ENCODE peak calls at places on chromosomes 4 and X, in six cellular contexts. One of them, this sample, is unnamed.

GRCh38 chr4:7254736-7255487 is 62.6 kb downstream of the SORCS2 start:
- DNase-seq in HepG2: no peak
- DNase-seq in K562: no peak
- DNase-seq in GM12891: peak
- DNase-seq in GM12878: peak
- DNase-seq in H1: no peak
- DNase-seq in this sample: no peak

GRCh38 chrX:38275615-38276014 is 51.7 kb downstream of the RPGR start:
- DNase-seq in HepG2: peak
- DNase-seq in K562: no peak
- DNase-seq in GM12891: no peak
- DNase-seq in GM12878: peak
- DNase-seq in H1: no peak
- DNase-seq in this sample: no peak

GRCh38 chr4:186946140-186946539 is 222.5 kb upstream of the FAT1 start:
- DNase-seq in HepG2: no peak
- DNase-seq in K562: no peak
- DNase-seq in GM12891: no peak
- DNase-seq in GM12878: no peak
- DNase-seq in H1: no peak
- DNase-seq in this sample: no peak

GRCh38 chrX:19785647-19786046 is 101.8 kb downstream of the SH3KBP1 start:
- DNase-seq in HepG2: no peak
- DNase-seq in K562: no peak
- DNase-seq in GM12891: no peak
- DNase-seq in GM12878: no peak
- DNase-seq in H1: no peak
- DNase-seq in this sample: no peak

GRCh38 chr4:40937140-40937725 is 187.5 kb downstream of the NSUN7 start:
- DNase-seq in HepG2: no peak
- DNase-seq in K562: no peak
- DNase-seq in GM12891: no peak
- DNase-seq in GM12878: no peak
- DNase-seq in H1: no peak
- DNase-seq in this sample: no peak

GRCh38 chr4:37370052-37370451 is 125.5 kb downstream of the NWD2 start:
- DNase-seq in HepG2: no peak
- DNase-seq in K562: no peak
- DNase-seq in GM12891: no peak
- DNase-seq in GM12878: no peak
- DNase-seq in H1: no peak
- DNase-seq in this sample: no peak

GRCh38 chr4:3371038-3371437 is 70.7 kb upstream of the HGFAC start:
- DNase-seq in HepG2: no peak
- DNase-seq in K562: no peak
- DNase-seq in GM12891: no peak
- DNase-seq in GM12878: no peak
- DNase-seq in H1: no peak
- DNase-seq in this sample: no peak

GRCh38 chr4:113300384-113301011 is 251.0 kb downstream of the ANK2 start:
- DNase-seq in HepG2: peak
- DNase-seq in K562: no peak
- DNase-seq in GM12891: no peak
- DNase-seq in GM12878: no peak
- DNase-seq in H1: no peak
- DNase-seq in this sample: no peak

GRCh38 chr4:39706334-39706733 is 8.4 kb downstream of the UBE2K start:
- DNase-seq in HepG2: peak
- DNase-seq in K562: no peak
- DNase-seq in GM12891: no peak
- DNase-seq in GM12878: no peak
- DNase-seq in H1: peak
- DNase-seq in this sample: no peak

GRCh38 chr4:38160487-38161207 is 200.4 kb downstream of the PTTG2 start:
- DNase-seq in HepG2: peak
- DNase-seq in K562: peak
- DNase-seq in GM12891: peak
- DNase-seq in GM12878: peak
- DNase-seq in H1: no peak
- DNase-seq in this sample: peak

GRCh38 chrX:8867454-8867853 is 66.3 kb upstream of the FAM9A start:
- DNase-seq in HepG2: no peak
- DNase-seq in K562: no peak
- DNase-seq in GM12891: no peak
- DNase-seq in GM12878: no peak
- DNase-seq in H1: no peak
- DNase-seq in this sample: no peak

GRCh38 chrX:84188320-84188834 is 378 bp upstream of the RPS6KA6 start:
- DNase-seq in HepG2: no peak
- DNase-seq in K562: no peak
- DNase-seq in GM12891: peak
- DNase-seq in GM12878: no peak
- DNase-seq in H1: peak
- DNase-seq in this sample: peak

GRCh38 chrX:21675931-21676330 is 17.8 kb upstream of the KLHL34 start:
- DNase-seq in HepG2: no peak
- DNase-seq in K562: no peak
- DNase-seq in GM12891: no peak
- DNase-seq in GM12878: no peak
- DNase-seq in H1: no peak
- DNase-seq in this sample: no peak

GRCh38 chrX:13938053-13938765 is 91.5 kb downstream of the GEMIN8 start:
- DNase-seq in HepG2: no peak
- DNase-seq in K562: no peak
- DNase-seq in GM12891: no peak
- DNase-seq in GM12878: no peak
- DNase-seq in H1: peak
- DNase-seq in this sample: no peak

GRCh38 chr4:124030038-124030638 is 633.5 kb downstream of the SPRY1 start:
- DNase-seq in HepG2: no peak
- DNase-seq in K562: no peak
- DNase-seq in GM12891: no peak
- DNase-seq in GM12878: no peak
- DNase-seq in H1: no peak
- DNase-seq in this sample: no peak

GRCh38 chr4:38306482-38307071 is 346.4 kb downstream of the PTTG2 start:
- DNase-seq in HepG2: no peak
- DNase-seq in K562: no peak
- DNase-seq in GM12891: no peak
- DNase-seq in GM12878: peak
- DNase-seq in H1: no peak
- DNase-seq in this sample: no peak

GRCh38 chrX:103066606-103067005 is 2.6 kb upstream of the BEX1 start:
- DNase-seq in HepG2: no peak
- DNase-seq in K562: no peak
- DNase-seq in GM12891: no peak
- DNase-seq in GM12878: no peak
- DNase-seq in H1: no peak
- DNase-seq in this sample: no peak

GRCh38 chr4:142648378-142648777 is 197.7 kb downstream of the INPP4B start:
- DNase-seq in HepG2: no peak
- DNase-seq in K562: no peak
- DNase-seq in GM12891: no peak
- DNase-seq in GM12878: no peak
- DNase-seq in H1: no peak
- DNase-seq in this sample: no peak

GRCh38 chr4:128649575-128650205 is 159.8 kb upstream of the JADE1 start:
- DNase-seq in HepG2: peak
- DNase-seq in K562: no peak
- DNase-seq in GM12891: no peak
- DNase-seq in GM12878: no peak
- DNase-seq in H1: peak
- DNase-seq in this sample: no peak

DNA sequence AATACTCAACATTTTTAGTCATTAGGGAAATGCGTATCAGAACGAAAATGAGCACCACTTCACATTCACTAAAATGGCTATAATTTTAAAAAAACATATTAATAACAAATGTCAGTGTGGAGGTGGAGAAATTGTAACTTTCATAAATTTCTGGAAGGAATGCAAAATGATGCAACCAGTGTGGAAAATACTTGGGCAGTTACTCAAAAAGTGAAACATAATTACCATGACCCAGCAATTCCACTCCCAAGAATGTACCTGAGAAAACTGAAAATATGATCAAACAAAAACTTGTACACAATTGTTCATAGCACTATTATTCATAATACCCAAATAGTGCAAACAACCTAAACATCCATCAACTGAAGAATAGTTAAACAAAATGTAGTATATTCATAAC is 76.1 kb upstream of the FAM241A start:
- DNase-seq in HepG2: no peak
- DNase-seq in K562: no peak
- DNase-seq in GM12891: no peak
- DNase-seq in GM12878: no peak
- DNase-seq in H1: no peak
- DNase-seq in this sample: no peak
- TF ChIP-seq TAF1 in HepG2: no peak
- TF ChIP-seq TAF1 in K562: no peak
- TF ChIP-seq TAF1 in GM12891: no peak
- TF ChIP-seq TAF1 in GM12878: no peak
- TF ChIP-seq TAF1 in H1: no peak
- TF ChIP-seq TAF1 in this sample: no peak

GRCh38 chrX:10681167-10681566 is 60.8 kb upstream of the MID1 start:
- DNase-seq in HepG2: no peak
- DNase-seq in K562: no peak
- DNase-seq in GM12891: no peak
- DNase-seq in GM12878: no peak
- DNase-seq in H1: no peak
- DNase-seq in this sample: no peak

GRCh38 chrX:10676239-10676971 is 56.0 kb upstream of the MID1 start:
- DNase-seq in HepG2: no peak
- DNase-seq in K562: no peak
- DNase-seq in GM12891: no peak
- DNase-seq in GM12878: no peak
- DNase-seq in H1: no peak
- DNase-seq in this sample: no peak

GRCh38 chrX:10677490-10677889 is 57.1 kb upstream of the MID1 start:
- DNase-seq in HepG2: no peak
- DNase-seq in K562: no peak
- DNase-seq in GM12891: no peak
- DNase-seq in GM12878: no peak
- DNase-seq in H1: no peak
- DNase-seq in this sample: no peak

DNA sequence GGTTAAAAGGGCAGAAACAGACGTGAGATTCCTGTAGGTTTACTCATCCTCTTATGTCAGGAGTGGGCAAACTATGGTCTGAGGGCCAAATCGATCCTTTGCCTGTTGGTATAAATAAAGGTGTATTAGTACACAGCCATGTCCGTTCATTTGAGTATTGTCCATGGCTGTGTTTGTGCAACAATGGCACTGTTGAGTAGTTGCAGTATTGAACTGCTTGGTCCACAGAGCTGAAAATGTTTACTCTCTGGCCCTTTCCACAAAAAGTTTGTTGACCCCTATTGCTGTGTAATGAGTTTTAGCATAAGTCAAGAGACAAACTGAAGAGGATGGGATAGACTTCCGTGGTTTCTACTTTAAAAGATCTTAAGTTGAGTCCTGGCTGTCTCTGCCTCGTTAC is 59.0 kb upstream of the MID1 start:
- DNase-seq in HepG2: no peak
- DNase-seq in K562: no peak
- DNase-seq in GM12891: no peak
- DNase-seq in GM12878: no peak
- DNase-seq in H1: no peak
- DNase-seq in this sample: no peak
- TF ChIP-seq POLR2A in HepG2: no peak
- TF ChIP-seq POLR2A in K562: no peak
- TF ChIP-seq POLR2A in GM12891: no peak
- TF ChIP-seq POLR2A in GM12878: no peak
- TF ChIP-seq POLR2A in H1: no peak
- TF ChIP-seq POLR2A in this sample: no peak

GRCh38 chrX:123961268-123962005 is at the start of gene STAG2:
- DNase-seq in HepG2: peak
- DNase-seq in K562: peak
- DNase-seq in GM12891: no peak
- DNase-seq in GM12878: peak
- DNase-seq in H1: peak
- DNase-seq in this sample: peak
- TF ChIP-seq POLR2AphosphoS5 in HepG2: no peak
- TF ChIP-seq POLR2AphosphoS5 in K562: peak
- TF ChIP-seq POLR2AphosphoS5 in GM12891: no peak
- TF ChIP-seq POLR2AphosphoS5 in GM12878: no peak
- TF ChIP-seq POLR2AphosphoS5 in H1: peak
- TF ChIP-seq POLR2AphosphoS5 in this sample: no peak

DNA sequence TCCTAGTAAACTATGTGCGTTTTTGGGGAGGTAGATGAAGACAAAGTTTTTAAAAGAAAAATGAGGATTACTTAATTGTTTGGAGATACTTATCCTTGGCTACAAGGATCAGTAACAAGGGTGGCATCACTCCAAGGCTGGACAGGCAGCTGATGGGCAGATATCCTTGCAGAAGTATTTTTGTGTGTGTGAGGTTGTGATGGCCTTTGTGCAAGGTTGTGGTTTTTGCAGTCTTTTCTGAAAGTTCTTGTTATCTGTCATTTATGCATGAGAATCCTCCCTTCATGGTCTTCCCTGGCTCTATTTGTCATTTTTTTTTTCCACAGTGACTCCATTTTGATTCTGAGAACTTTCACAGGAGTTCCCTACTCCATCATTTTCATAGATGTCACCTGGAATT is 96.0 kb upstream of the C1GALT1C1 start:
- DNase-seq in HepG2: no peak
- DNase-seq in K562: no peak
- DNase-seq in GM12891: no peak
- DNase-seq in GM12878: no peak
- DNase-seq in H1: no peak
- DNase-seq in this sample: no peak
- TF ChIP-seq TAF1 in HepG2: no peak
- TF ChIP-seq TAF1 in K562: no peak
- TF ChIP-seq TAF1 in GM12891: no peak
- TF ChIP-seq TAF1 in GM12878: no peak
- TF ChIP-seq TAF1 in H1: no peak
- TF ChIP-seq TAF1 in this sample: no peak

GRCh38 chrX:2500681-2501151 is at the start of the genes DHRSX and ZBED1:
- DNase-seq in HepG2: no peak
- DNase-seq in K562: peak
- DNase-seq in GM12891: peak
- DNase-seq in GM12878: no peak
- DNase-seq in H1: peak
- DNase-seq in this sample: peak
- TF ChIP-seq POLR2A in HepG2: no peak
- TF ChIP-seq POLR2A in K562: no peak
- TF ChIP-seq POLR2A in GM12891: peak
- TF ChIP-seq POLR2A in GM12878: peak
- TF ChIP-seq POLR2A in H1: peak
- TF ChIP-seq POLR2A in this sample: peak